ENCODE peak calls at places on chromosomes 4 and X, in ten cellular contexts. D is BJ, T is A549, M is sigmoid colon, L is keratinocyte, C is ascending aorta, Z is right atrium auricular region, O is adrenal gland, K is fibroblast of lung, G is MM.1S. J is an unnamed sample.

GRCh38 chrX:106999002-106999975 is 723 bp downstream of the MORC4 start:
- DNase-seq in D (no peak), T (peak), M (peak), L (no peak), C (peak), Z (peak), O (peak), K (peak), G (peak), J (peak)

GRCh38 chr4:15668566-15669435 is 12.8 kb upstream of the FAM200B start:
- DNase-seq in D (no peak), T (no peak), M (no peak), L (no peak), C (no peak), Z (no peak), O (no peak), K (no peak), G (no peak), J (no peak)

GRCh38 chr4:128590773-128591172 is 218.7 kb upstream of the JADE1 start:
- DNase-seq in D (no peak), T (no peak), M (no peak), L (no peak), C (no peak), Z (no peak), O (peak), K (no peak), G (no peak), J (no peak)

GRCh38 chr4:174265917-174266316 is 17.6 kb downstream of the FBXO8 start:
- DNase-seq in D (no peak), T (no peak), M (no peak), L (no peak), C (no peak), Z (no peak), O (no peak), K (no peak), G (no peak), J (no peak)

GRCh38 chr4:68209003-68209402 is 36.5 kb downstream of the TMPRSS11B start:
- DNase-seq in D (no peak), T (no peak), M (no peak), L (no peak), C (no peak), Z (no peak), O (no peak), K (peak), G (no peak), J (no peak)

GRCh38 chr4:105930696-105931095 is 35.4 kb downstream of the NPNT start:
- DNase-seq in D (no peak), T (no peak), M (no peak), L (no peak), C (no peak), Z (no peak), O (no peak), K (no peak), G (no peak), J (no peak)

GRCh38 chr4:147923854-147924253 is 192.0 kb downstream of the ARHGAP10 start:
- DNase-seq in D (no peak), T (no peak), M (no peak), L (no peak), C (no peak), Z (no peak), O (no peak), K (no peak), G (no peak), J (no peak)

GRCh38 chr4:149676076-149676475 is 139.6 kb downstream of the IQCM start:
- DNase-seq in D (no peak), T (no peak), M (no peak), L (no peak), C (no peak), Z (no peak), O (no peak), K (no peak), G (peak), J (peak)

GRCh38 chr4:97395980-97396562 is 747.2 kb downstream of the STPG2 start:
- DNase-seq in D (no peak), T (no peak), M (no peak), L (no peak), C (no peak), Z (no peak), O (no peak), K (no peak), G (no peak), J (no peak)

GRCh38 chr4:144611850-144612249 is 34.1 kb upstream of the HHIP start:
- DNase-seq in D (no peak), T (peak), M (no peak), L (no peak), C (no peak), Z (no peak), O (no peak), K (peak), G (peak), J (peak)

GRCh38 chr4:142615324-142615665 is 230.8 kb downstream of the INPP4B start:
- DNase-seq in D (peak), T (no peak), M (no peak), L (peak), C (no peak), Z (no peak), O (no peak), K (peak), G (no peak), J (no peak)

GRCh38 chrX:48818866-48819265 is 7.4 kb upstream of the ERAS start:
- DNase-seq in D (no peak), T (no peak), M (no peak), L (no peak), C (no peak), Z (no peak), O (no peak), K (no peak), G (no peak), J (no peak)

GRCh38 chrX:9393571-9393970 is 71.3 kb upstream of the TBL1X start:
- DNase-seq in D (no peak), T (no peak), M (no peak), L (no peak), C (no peak), Z (no peak), O (no peak), K (no peak), G (no peak), J (peak)

GRCh38 chrX:39950035-39950688 is 147.6 kb downstream of the BCOR start:
- DNase-seq in D (no peak), T (no peak), M (no peak), L (no peak), C (no peak), Z (no peak), O (no peak), K (no peak), G (no peak), J (peak)

GRCh38 chrX:65871671-65872311 is 168.1 kb downstream of the VSIG4 start:
- DNase-seq in D (no peak), T (peak), M (no peak), L (peak), C (no peak), Z (no peak), O (no peak), K (no peak), G (peak), J (peak)

GRCh38 chrX:46574941-46575381 is 1.4 kb downstream of the CHST7 start:
- DNase-seq in D (no peak), T (no peak), M (no peak), L (no peak), C (no peak), Z (no peak), O (no peak), K (no peak), G (peak), J (no peak)

GRCh38 chrX:46575586-46575985 is 2.0 kb downstream of the CHST7 start:
- DNase-seq in D (no peak), T (no peak), M (no peak), L (no peak), C (no peak), Z (no peak), O (no peak), K (no peak), G (no peak), J (no peak)

GRCh38 chrX:46577116-46578005 is 3.8 kb downstream of the CHST7 start:
- DNase-seq in D (no peak), T (no peak), M (no peak), L (no peak), C (no peak), Z (no peak), O (no peak), K (no peak), G (no peak), J (no peak)

GRCh38 chrX:46575991-46576392 is 2.4 kb downstream of the CHST7 start:
- DNase-seq in D (no peak), T (no peak), M (peak), L (no peak), C (no peak), Z (peak), O (peak), K (peak), G (no peak), J (no peak)

DNA sequence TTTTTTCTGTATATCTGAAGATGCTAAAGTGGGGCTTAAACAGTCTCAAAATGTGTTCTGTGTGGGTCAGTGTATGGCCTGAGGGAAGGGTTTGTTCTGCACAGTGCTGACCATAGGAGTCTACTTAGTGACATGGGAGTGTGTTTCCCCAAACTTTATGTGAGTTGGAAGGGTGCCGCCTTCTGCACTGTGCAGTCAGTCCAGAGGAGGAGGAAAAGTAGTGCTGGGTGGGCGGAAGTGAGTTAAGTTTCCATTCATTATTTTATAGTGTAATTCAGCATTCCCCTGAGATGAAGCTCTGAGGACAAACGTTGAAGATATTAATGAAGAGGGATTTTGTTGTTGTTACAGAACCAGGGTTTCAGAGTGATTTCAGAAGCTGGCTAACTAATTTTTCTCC is 2.9 kb downstream of the CHST7 start:
- DNase-seq in D (no peak), T (no peak), M (no peak), L (no peak), C (no peak), Z (no peak), O (peak), K (peak), G (no peak), J (no peak)
- H3K4me3 ChIP-seq in D (no peak), T (peak), M (peak), L (no peak), C (peak), Z (peak), O (no peak), K (peak), G (no peak), J (no peak)

GRCh38 chr4:70948665-70949284 is 44.7 kb upstream of the DCK start:
- DNase-seq in D (no peak), T (no peak), M (no peak), L (no peak), C (no peak), Z (no peak), O (no peak), K (no peak), G (no peak), J (no peak)
- TF ChIP-seq CTCF in D (no peak), T (no peak), M (no peak), L (no peak), C (no peak), Z (no peak), O (no peak), K (no peak), G (no peak), J (no peak)

DNA sequence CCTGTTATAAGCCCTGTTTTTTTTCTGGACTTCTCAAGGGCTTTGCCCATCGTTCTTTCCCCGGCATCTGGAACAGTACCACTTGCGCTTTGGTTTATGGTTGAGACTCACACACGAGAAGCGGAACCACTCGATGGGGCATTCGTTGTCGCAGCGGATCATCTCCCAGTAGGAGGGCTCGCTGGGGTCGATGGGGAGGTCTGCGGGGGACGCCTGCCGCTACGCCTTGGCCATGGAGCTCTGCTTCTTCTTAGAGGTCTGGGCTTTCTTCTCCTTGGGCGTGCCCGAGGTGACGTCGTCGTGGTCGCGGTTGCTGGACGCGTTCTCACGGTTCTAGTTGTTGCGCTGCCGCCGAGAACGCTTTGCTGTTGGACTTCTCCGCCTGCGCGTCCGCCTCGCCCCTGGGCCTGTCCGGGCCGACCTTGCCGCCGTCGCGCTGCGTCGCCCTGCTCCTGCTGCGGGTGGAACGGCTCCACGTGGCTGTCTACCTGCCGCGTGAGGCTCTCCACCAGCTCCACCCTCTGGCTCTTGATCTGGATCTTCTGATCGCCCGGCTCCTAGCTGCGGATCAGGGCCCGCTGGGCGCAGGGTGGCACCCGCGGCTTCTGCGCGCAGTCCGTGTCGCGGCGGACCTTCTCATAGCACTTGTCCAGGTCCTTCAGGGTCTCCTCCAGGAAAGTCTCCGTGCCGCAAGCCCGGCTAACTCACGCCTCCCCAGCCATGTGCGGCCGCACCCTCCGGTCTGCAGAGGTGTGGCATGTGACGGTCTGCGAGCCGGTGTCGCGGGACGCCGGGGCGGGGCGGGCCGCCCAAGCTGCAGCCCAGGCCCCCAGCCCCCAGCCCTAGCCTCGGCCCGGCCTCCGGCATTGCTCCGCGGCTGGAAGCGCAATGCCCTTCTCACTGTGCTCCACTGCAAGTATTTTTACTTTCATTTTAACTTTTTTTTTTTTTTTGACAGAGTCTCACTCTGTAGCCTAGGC is 40.5 kb upstream of the OGT start:
- DNase-seq in D (no peak), T (peak), M (peak), L (no peak), C (peak), Z (peak), O (peak), K (peak), G (peak), J (peak)
- H3K4me3 ChIP-seq in D (peak), T (peak), M (peak), L (peak), C (peak), Z (peak), O (no peak), K (peak), G (peak), J (peak)

GRCh38 chrX:114626323-114626722 is 42.4 kb downstream of the HTR2C start:
- DNase-seq in D (no peak), T (peak), M (no peak), L (no peak), C (no peak), Z (no peak), O (no peak), K (peak), G (peak), J (peak)
- TF ChIP-seq CTCF in D (peak), T (peak), M (no peak), L (peak), C (peak), Z (no peak), O (peak), K (peak), G (peak), J (peak)

DNA sequence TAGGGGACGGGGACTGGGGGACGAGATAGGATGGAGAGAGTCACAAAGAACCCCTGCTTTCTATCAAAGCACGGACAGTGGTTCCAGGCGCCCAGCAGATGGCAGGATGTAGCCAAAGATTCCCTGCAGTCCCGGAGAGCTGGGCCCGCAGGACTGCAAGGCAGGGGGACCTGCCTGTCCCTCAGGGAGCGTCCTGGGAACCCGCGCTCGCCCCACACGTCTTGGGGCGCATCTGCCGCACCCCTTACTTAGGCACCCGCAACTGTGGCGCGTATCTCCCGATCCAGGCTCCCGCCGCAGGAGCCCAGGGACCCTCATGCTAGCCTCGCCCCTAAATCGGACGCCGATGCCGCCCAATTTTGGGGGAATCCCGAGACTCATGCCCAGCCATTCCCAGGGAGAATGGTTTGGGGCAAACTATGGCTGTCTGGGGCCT is 742 bp upstream of the STK32B start:
- DNase-seq in D (no peak), T (peak), M (peak), L (peak), C (peak), Z (peak), O (peak), K (peak), G (peak), J (peak)
- H3K4me3 ChIP-seq in D (peak), T (peak), M (peak), L (peak), C (peak), Z (peak), O (no peak), K (peak), G (peak), J (peak)

GRCh38 chr4:64617813-64618212 is 208.6 kb upstream of the TECRL start:
- DNase-seq in D (no peak), T (peak), M (no peak), L (no peak), C (no peak), Z (no peak), O (no peak), K (no peak), G (peak), J (peak)
- TF ChIP-seq CTCF in D (no peak), T (peak), M (no peak), L (no peak), C (no peak), Z (no peak), O (no peak), K (no peak), G (peak), J (no peak)

DNA sequence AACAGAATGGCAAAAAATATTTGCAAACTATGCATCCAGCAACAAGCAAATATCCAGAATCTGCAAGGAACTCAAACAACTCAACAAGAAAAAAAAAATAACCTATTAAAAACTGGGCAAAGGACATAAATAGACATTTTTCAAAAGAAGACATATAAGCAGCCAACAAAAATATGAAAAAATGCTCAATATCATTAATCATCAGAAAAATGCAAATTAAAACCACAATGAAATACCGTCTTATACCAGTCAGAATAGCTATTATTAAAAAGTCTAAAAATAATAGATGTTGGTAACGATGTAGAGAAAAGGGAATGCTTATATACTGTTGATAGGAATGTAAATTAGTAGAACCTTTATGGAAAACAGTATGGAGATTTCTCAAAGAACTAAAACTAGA is 53.4 kb downstream of the WDR19 start:
- DNase-seq in D (no peak), T (no peak), M (no peak), L (no peak), C (no peak), Z (no peak), O (no peak), K (peak), G (no peak), J (no peak)
- H3K4me3 ChIP-seq in D (no peak), T (no peak), M (no peak), L (no peak), C (no peak), Z (no peak), O (no peak), K (no peak), G (no peak), J (no peak)

GRCh38 chr4:112516076-112516385 is at the start of gene NEUROG2:
- DNase-seq in D (no peak), T (no peak), M (no peak), L (no peak), C (no peak), Z (no peak), O (no peak), K (no peak), G (no peak), J (no peak)

GRCh38 chr4:112516401-112517066 is 554 bp upstream of the NEUROG2 start:
- DNase-seq in D (no peak), T (no peak), M (no peak), L (no peak), C (no peak), Z (no peak), O (no peak), K (no peak), G (peak), J (peak)

GRCh38 chr4:112514079-112514448 is 1.9 kb downstream of the NEUROG2 start:
- DNase-seq in D (no peak), T (no peak), M (no peak), L (no peak), C (no peak), Z (no peak), O (no peak), K (no peak), G (peak), J (no peak)

GRCh38 chr4:112515278-112516075 is 503 bp downstream of the NEUROG2 start:
- DNase-seq in D (no peak), T (no peak), M (no peak), L (no peak), C (no peak), Z (no peak), O (no peak), K (no peak), G (peak), J (peak)

GRCh38 chr4:112514449-112515277 is 1.3 kb downstream of the NEUROG2 start:
- DNase-seq in D (no peak), T (no peak), M (no peak), L (no peak), C (no peak), Z (no peak), O (no peak), K (no peak), G (peak), J (no peak)
- TF ChIP-seq CTCF in D (no peak), T (no peak), M (no peak), L (no peak), C (no peak), Z (no peak), O (no peak), K (no peak), G (peak), J (no peak)

GRCh38 chr4:109914356-109914755 is 1.7 kb downstream of the EGF start:
- DNase-seq in D (no peak), T (no peak), M (no peak), L (no peak), C (no peak), Z (no peak), O (no peak), K (no peak), G (no peak), J (no peak)
- H3K4me3 ChIP-seq in D (no peak), T (no peak), M (no peak), L (no peak), C (no peak), Z (peak), O (no peak), K (no peak), G (no peak), J (no peak)

J was measured in NB4.